ENCODE peak calls at places on chromosomes 5 and 9, in five cellular contexts. One of them, this sample, is unnamed.

GRCh38 chr5:125508225-125508624 is 761.8 kb upstream of the ZNF608 start:
- DNase-seq in IMR-90: no peak
- DNase-seq in AG09319: no peak
- DNase-seq in HCT116: no peak
- DNase-seq in neural crest cell: no peak
- DNase-seq in this sample: no peak

GRCh38 chr5:3542769-3543168 is 52.9 kb upstream of the IRX1 start:
- DNase-seq in IMR-90: no peak
- DNase-seq in neural crest cell: no peak
- DNase-seq in HCT116: no peak
- DNase-seq in AG09319: no peak
- DNase-seq in this sample: no peak

GRCh38 chr5:55101556-55102276 is 730 bp upstream of the GZMA start:
- DNase-seq in AG09319: no peak
- DNase-seq in neural crest cell: no peak
- DNase-seq in HCT116: no peak
- DNase-seq in IMR-90: no peak
- DNase-seq in this sample: no peak

GRCh38 chr5:132773114-132773513 is 3.9 kb downstream of the SEPTIN8 start:
- DNase-seq in neural crest cell: no peak
- DNase-seq in AG09319: no peak
- DNase-seq in HCT116: no peak
- DNase-seq in IMR-90: no peak
- DNase-seq in this sample: no peak

GRCh38 chr9:91939953-91940352 is 10.1 kb downstream of the ROR2 start:
- DNase-seq in AG09319: no peak
- DNase-seq in IMR-90: no peak
- DNase-seq in HCT116: no peak
- DNase-seq in neural crest cell: no peak
- DNase-seq in this sample: no peak

GRCh38 chr9:95201201-95201600 is 116.3 kb downstream of the FANCC start:
- DNase-seq in AG09319: no peak
- DNase-seq in HCT116: no peak
- DNase-seq in IMR-90: no peak
- DNase-seq in neural crest cell: no peak
- DNase-seq in this sample: no peak

GRCh38 chr9:1490341-1491115 is 440.4 kb downstream of the DMRT2 start:
- DNase-seq in IMR-90: no peak
- DNase-seq in HCT116: no peak
- DNase-seq in neural crest cell: no peak
- DNase-seq in AG09319: no peak
- DNase-seq in this sample: peak; percentile 24

GRCh38 chr5:67548520-67549262 is 352.1 kb upstream of the CD180 start:
- DNase-seq in neural crest cell: no peak
- DNase-seq in AG09319: no peak
- DNase-seq in HCT116: no peak
- DNase-seq in IMR-90: no peak
- DNase-seq in this sample: no peak

GRCh38 chr5:172113036-172113435 is 75.0 kb downstream of the STK10 start:
- DNase-seq in HCT116: no peak
- DNase-seq in AG09319: no peak
- DNase-seq in neural crest cell: no peak
- DNase-seq in IMR-90: no peak
- DNase-seq in this sample: no peak

GRCh38 chr5:126023894-126024575 is 399.2 kb upstream of the GRAMD2B start:
- DNase-seq in AG09319: no peak
- DNase-seq in IMR-90: no peak
- DNase-seq in neural crest cell: no peak
- DNase-seq in HCT116: no peak
- DNase-seq in this sample: no peak

GRCh38 chr5:43063731-43064171 is 23.6 kb upstream of the ANXA2R start:
- DNase-seq in HCT116: no peak
- DNase-seq in neural crest cell: no peak
- DNase-seq in IMR-90: no peak
- DNase-seq in AG09319: no peak
- DNase-seq in this sample: no peak

GRCh38 chr5:159163027-159163699 is 46.2 kb downstream of the RNF145 start:
- DNase-seq in HCT116: peak; percentile 32
- DNase-seq in AG09319: no peak
- DNase-seq in neural crest cell: no peak
- DNase-seq in IMR-90: peak; percentile 94
- DNase-seq in this sample: no peak

GRCh38 chr9:136543280-136543679 is 2.6 kb downstream of the NOTCH1 start:
- DNase-seq in AG09319: no peak
- DNase-seq in HCT116: no peak
- DNase-seq in IMR-90: no peak
- DNase-seq in neural crest cell: no peak
- DNase-seq in this sample: no peak

GRCh38 chr5:41296066-41296465 is 82.7 kb upstream of the C6 start:
- DNase-seq in IMR-90: no peak
- DNase-seq in neural crest cell: no peak
- DNase-seq in HCT116: no peak
- DNase-seq in AG09319: no peak
- DNase-seq in this sample: no peak

GRCh38 chr9:128920381-128921058 is at the start of gene PHYHD1:
- DNase-seq in AG09319: no peak
- DNase-seq in HCT116: no peak
- DNase-seq in IMR-90: peak; percentile 61
- DNase-seq in neural crest cell: no peak
- DNase-seq in this sample: no peak

GRCh38 chr9:71490810-71491209 is 277.5 kb downstream of the CEMIP2 start:
- DNase-seq in HCT116: no peak
- DNase-seq in AG09319: no peak
- DNase-seq in neural crest cell: no peak
- DNase-seq in IMR-90: no peak
- DNase-seq in this sample: peak; percentile 6

GRCh38 chr9:20437466-20437865 is 184.8 kb downstream of the MLLT3 start:
- DNase-seq in neural crest cell: no peak
- DNase-seq in AG09319: no peak
- DNase-seq in IMR-90: peak; percentile 58
- DNase-seq in HCT116: no peak
- DNase-seq in this sample: no peak

GRCh38 chr5:161058751-161059150 is 206.7 kb upstream of the ATP10B start:
- DNase-seq in IMR-90: no peak
- DNase-seq in HCT116: no peak
- DNase-seq in AG09319: no peak
- DNase-seq in neural crest cell: no peak
- DNase-seq in this sample: no peak

GRCh38 chr9:31908891-31909480 is 475.5 kb upstream of the ACO1 start:
- DNase-seq in HCT116: no peak
- DNase-seq in neural crest cell: no peak
- DNase-seq in AG09319: no peak
- DNase-seq in IMR-90: no peak
- DNase-seq in this sample: no peak

GRCh38 chr5:34791761-34792244 is 47.2 kb upstream of the TTC23L start:
- DNase-seq in neural crest cell: no peak
- DNase-seq in HCT116: no peak
- DNase-seq in IMR-90: peak; percentile 81
- DNase-seq in AG09319: no peak
- DNase-seq in this sample: no peak

GRCh38 chr5:56305551-56305950 is 72.4 kb upstream of the ANKRD55 start:
- DNase-seq in AG09319: no peak
- DNase-seq in neural crest cell: no peak
- DNase-seq in HCT116: no peak
- DNase-seq in IMR-90: no peak
- DNase-seq in this sample: no peak

GRCh38 chr9:6782981-6783380 is 25.2 kb downstream of the KDM4C start:
- DNase-seq in HCT116: no peak
- DNase-seq in IMR-90: no peak
- DNase-seq in AG09319: no peak
- DNase-seq in neural crest cell: no peak
- DNase-seq in this sample: no peak

GRCh38 chr5:38607396-38607795 is 51.0 kb upstream of the LIFR start:
- DNase-seq in HCT116: no peak
- DNase-seq in neural crest cell: no peak
- DNase-seq in AG09319: peak; percentile 73
- DNase-seq in IMR-90: peak; percentile 97
- DNase-seq in this sample: no peak

GRCh38 chr5:69152731-69153130 is 14.2 kb upstream of the CCNB1 start:
- DNase-seq in IMR-90: no peak
- DNase-seq in HCT116: no peak
- DNase-seq in AG09319: no peak
- DNase-seq in neural crest cell: no peak
- DNase-seq in this sample: no peak

GRCh38 chr5:172622091-172623046 is 18.7 kb upstream of the NEURL1B start:
- DNase-seq in HCT116: no peak
- DNase-seq in IMR-90: no peak
- DNase-seq in AG09319: no peak
- DNase-seq in neural crest cell: no peak
- DNase-seq in this sample: no peak

GRCh38 chr5:110899566-110900412 is 161.0 kb downstream of the SLC25A46 start:
- DNase-seq in neural crest cell: no peak
- DNase-seq in HCT116: no peak
- DNase-seq in AG09319: no peak
- DNase-seq in IMR-90: peak; percentile 72
- DNase-seq in this sample: peak; percentile 29

GRCh38 chr5:171806976-171807823 is 21.6 kb downstream of the SMIM23 start:
- DNase-seq in HCT116: no peak
- DNase-seq in IMR-90: peak; percentile 42
- DNase-seq in neural crest cell: no peak
- DNase-seq in AG09319: no peak
- DNase-seq in this sample: no peak

GRCh38 chr5:96067251-96067650 is 105.6 kb upstream of the ELL2 start:
- DNase-seq in IMR-90: no peak
- DNase-seq in AG09319: no peak
- DNase-seq in HCT116: no peak
- DNase-seq in neural crest cell: no peak
- DNase-seq in this sample: no peak

GRCh38 chr5:10662083-10662482 is 98.2 kb downstream of the ANKRD33B start:
- DNase-seq in HCT116: no peak
- DNase-seq in neural crest cell: no peak
- DNase-seq in AG09319: no peak
- DNase-seq in IMR-90: no peak
- DNase-seq in this sample: no peak

GRCh38 chr9:86487222-86487841 is 133.1 kb upstream of the TUT7 start:
- DNase-seq in AG09319: peak; percentile 60
- DNase-seq in IMR-90: peak; percentile 76
- DNase-seq in HCT116: peak; percentile 31
- DNase-seq in neural crest cell: no peak
- DNase-seq in this sample: peak; percentile 46
- TF ChIP-seq CTCF in AG09319: peak; percentile 52
- TF ChIP-seq CTCF in IMR-90: peak; percentile 90
- TF ChIP-seq CTCF in HCT116: peak; percentile 62
- TF ChIP-seq CTCF in neural crest cell: peak; percentile 86
- TF ChIP-seq CTCF in this sample: peak; percentile 47

DNA sequence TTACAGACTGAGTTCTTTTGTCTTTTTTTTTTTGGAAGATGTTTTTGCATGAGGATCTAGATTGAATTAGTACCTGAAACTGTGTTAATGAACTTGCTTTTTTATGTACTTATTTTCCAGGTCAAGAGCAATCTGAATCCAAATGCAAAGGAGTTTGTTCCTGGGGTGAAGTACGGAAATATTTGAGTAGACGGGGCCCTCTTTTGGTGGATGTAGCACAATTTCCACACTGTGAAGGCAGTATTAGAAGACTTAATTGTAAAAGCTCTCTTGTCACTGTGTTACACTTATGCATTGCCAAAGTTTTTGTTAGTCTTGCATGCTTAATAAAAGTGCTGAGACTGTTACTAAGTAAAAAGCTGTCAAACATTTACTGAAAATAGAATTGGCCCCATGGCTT is 14.5 kb downstream of the SLC23A1 start:
- DNase-seq in HCT116: no peak
- DNase-seq in IMR-90: peak; percentile 29
- DNase-seq in AG09319: no peak
- DNase-seq in neural crest cell: no peak
- DNase-seq in this sample: no peak
- TF ChIP-seq CTCF in HCT116: peak; percentile 36
- TF ChIP-seq CTCF in IMR-90: peak; percentile 19
- TF ChIP-seq CTCF in AG09319: no peak
- TF ChIP-seq CTCF in neural crest cell: no peak
- TF ChIP-seq CTCF in this sample: peak; percentile 37

GRCh38 chr5:94310870-94311269 is 307.5 kb downstream of the KIAA0825 start:
- DNase-seq in neural crest cell: no peak
- DNase-seq in IMR-90: no peak
- DNase-seq in HCT116: no peak
- DNase-seq in AG09319: no peak
- DNase-seq in this sample: no peak
- TF ChIP-seq CTCF in neural crest cell: no peak
- TF ChIP-seq CTCF in IMR-90: peak; percentile 15
- TF ChIP-seq CTCF in HCT116: no peak
- TF ChIP-seq CTCF in AG09319: no peak
- TF ChIP-seq CTCF in this sample: no peak

GRCh38 chr9:114263853-114264510 is 58.9 kb upstream of the ORM1 start:
- DNase-seq in AG09319: no peak
- DNase-seq in IMR-90: no peak
- DNase-seq in neural crest cell: peak; percentile 60
- DNase-seq in HCT116: no peak
- DNase-seq in this sample: no peak
- TF ChIP-seq CTCF in AG09319: peak; percentile 21
- TF ChIP-seq CTCF in IMR-90: peak; percentile 34
- TF ChIP-seq CTCF in neural crest cell: peak; percentile 51
- TF ChIP-seq CTCF in HCT116: no peak
- TF ChIP-seq CTCF in this sample: peak; percentile 19

DNA sequence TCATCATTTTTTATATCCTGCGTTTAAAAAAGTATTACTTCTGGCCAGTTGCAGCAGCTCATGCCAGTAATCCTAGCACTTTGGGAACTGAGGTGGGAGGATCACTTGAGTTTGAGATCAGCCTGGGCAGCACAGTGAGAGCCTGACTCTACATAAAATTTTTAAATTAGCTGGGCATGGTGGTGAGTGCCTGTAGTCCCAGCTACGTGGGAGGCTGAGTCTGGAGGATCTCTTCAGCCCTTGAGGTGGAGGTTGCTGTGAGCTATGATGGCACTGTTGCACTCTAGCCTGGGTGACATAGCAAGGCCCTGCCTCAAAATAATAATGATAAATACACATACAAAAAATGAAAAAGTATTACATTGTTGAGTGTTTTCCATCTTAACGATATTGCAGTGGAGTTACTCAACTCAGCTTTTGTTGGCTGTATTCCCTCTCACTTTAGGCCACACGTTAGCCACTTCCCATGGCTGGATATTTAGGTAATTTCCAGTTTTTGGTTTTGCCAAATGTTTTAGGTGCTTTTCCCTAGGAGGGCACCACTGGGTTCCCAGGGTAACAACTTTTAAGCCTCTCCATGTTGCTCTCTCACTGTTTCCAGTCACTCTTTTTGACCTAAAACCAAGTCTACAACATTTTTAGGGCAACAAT is 20.6 kb downstream of the SHB start:
- DNase-seq in HCT116: no peak
- DNase-seq in IMR-90: peak; percentile 64
- DNase-seq in AG09319: no peak
- DNase-seq in neural crest cell: no peak
- DNase-seq in this sample: no peak
- TF ChIP-seq CTCF in HCT116: no peak
- TF ChIP-seq CTCF in IMR-90: no peak
- TF ChIP-seq CTCF in AG09319: no peak
- TF ChIP-seq CTCF in neural crest cell: no peak
- TF ChIP-seq CTCF in this sample: no peak

GRCh38 chr5:145980718-145981117 is 44.3 kb downstream of the SH3RF2 start:
- DNase-seq in IMR-90: no peak
- DNase-seq in HCT116: no peak
- DNase-seq in AG09319: no peak
- DNase-seq in neural crest cell: no peak
- DNase-seq in this sample: no peak
- TF ChIP-seq CTCF in IMR-90: no peak
- TF ChIP-seq CTCF in HCT116: peak; percentile 47
- TF ChIP-seq CTCF in AG09319: no peak
- TF ChIP-seq CTCF in neural crest cell: peak; percentile 33
- TF ChIP-seq CTCF in this sample: no peak

This sample was measured in GM13977.